ENCODE peak calls at places on chromosomes 16 and 17, in four cellular contexts. Z is GM12878, F is WTC11, M is HepG2. A is an unnamed sample.

GRCh38 chr17:32158870-32159585 is 16.7 kb downstream of the RHOT1 start:
- DNase-seq in Z (no peak), F (no peak), M (no peak), A (no peak)

GRCh38 chr16:17964196-17964595 is 372.3 kb downstream of the NPIPA8 start:
- DNase-seq in Z (no peak), F (no peak), M (no peak), A (no peak)

GRCh38 chr17:20612635-20613034 is 33.1 kb downstream of the CDRT15L2 start:
- DNase-seq in Z (no peak), F (no peak), M (no peak), A (no peak)

GRCh38 chr17:14299261-14300093 is 1.4 kb upstream of the HS3ST3B1 start:
- DNase-seq in Z (no peak), F (peak), M (peak), A (peak)

GRCh38 chr16:84378099-84378498 is 9.8 kb downstream of the ATP2C2 start:
- DNase-seq in Z (no peak), F (no peak), M (no peak), A (no peak)

GRCh38 chr17:4162775-4163498 is 19.9 kb downstream of the CYB5D2 start:
- DNase-seq in Z (no peak), F (no peak), M (no peak), A (no peak)

GRCh38 chr16:67910162-67910561 is 17.1 kb downstream of the PSKH1 start:
- DNase-seq in Z (no peak), F (no peak), M (no peak), A (no peak)

GRCh38 chr17:10151667-10152496 is 46.5 kb downstream of the GAS7 start:
- DNase-seq in Z (no peak), F (no peak), M (no peak), A (no peak)

GRCh38 chr17:376936-377863 is 24.6 kb upstream of the RPH3AL start:
- DNase-seq in Z (no peak), F (no peak), M (no peak), A (no peak)

GRCh38 chr17:6233856-6234255 is 163.7 kb downstream of the WSCD1 start:
- DNase-seq in Z (no peak), F (no peak), M (no peak), A (no peak)

GRCh38 chr16:65538945-65539344 is 417.1 kb upstream of the CDH11 start:
- DNase-seq in Z (no peak), F (no peak), M (no peak), A (no peak)

GRCh38 chr17:80516533-80516932 is 28.1 kb upstream of the RPTOR start:
- DNase-seq in Z (no peak), F (no peak), M (no peak), A (no peak)

GRCh38 chr17:22512997-22513538 is 820.7 kb downstream of the KCNJ18 start:
- DNase-seq in Z (no peak), F (no peak), M (no peak), A (peak)

DNA sequence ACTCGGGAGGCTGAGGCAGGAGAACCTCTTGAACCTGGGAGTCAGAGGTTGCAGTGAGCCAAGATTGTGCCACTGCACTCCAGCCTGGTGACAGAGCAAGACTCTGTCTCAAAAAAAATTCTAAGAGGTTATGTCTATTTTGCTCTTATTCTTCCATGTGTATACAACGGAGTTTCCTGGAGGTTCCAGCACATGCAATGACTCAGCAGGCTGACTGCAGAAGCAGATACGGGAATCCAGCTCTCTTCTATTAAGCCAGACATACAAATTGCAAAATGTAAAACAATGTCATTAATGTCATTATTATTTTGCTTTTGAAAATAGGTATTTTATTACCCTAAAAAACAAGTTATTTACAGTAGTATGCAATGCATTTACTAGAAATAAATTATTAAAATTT is 18.4 kb downstream of the MIEF2 start:
- DNase-seq in Z (no peak), F (no peak), M (no peak), A (no peak)
- TF ChIP-seq TCF7 in Z (no peak), F (no peak), M (no peak), A (no peak)

DNA sequence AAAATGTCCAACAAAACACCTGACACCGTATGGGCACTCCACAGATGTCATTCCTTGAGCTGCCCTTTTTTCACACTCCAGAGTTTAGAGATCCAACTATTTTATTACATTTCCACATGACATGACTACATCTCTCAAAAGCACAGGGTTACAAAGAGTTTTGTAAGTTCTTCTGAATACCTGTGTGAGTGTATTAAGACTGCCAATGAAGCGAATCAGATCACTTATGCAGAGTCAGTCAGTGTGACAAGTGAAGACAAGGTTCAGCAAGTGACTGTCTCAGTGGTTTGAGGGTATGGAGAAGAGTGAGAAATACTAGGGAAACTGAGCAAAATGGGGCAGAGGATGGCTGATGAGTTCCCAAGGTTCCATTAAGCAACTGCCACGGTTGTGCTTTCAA is 8.4 kb downstream of the SDR42E1 start:
- DNase-seq in Z (no peak), F (no peak), M (no peak), A (no peak)
- TF ChIP-seq SP1 in Z (no peak), F (no peak), M (no peak), A (no peak)

DNA sequence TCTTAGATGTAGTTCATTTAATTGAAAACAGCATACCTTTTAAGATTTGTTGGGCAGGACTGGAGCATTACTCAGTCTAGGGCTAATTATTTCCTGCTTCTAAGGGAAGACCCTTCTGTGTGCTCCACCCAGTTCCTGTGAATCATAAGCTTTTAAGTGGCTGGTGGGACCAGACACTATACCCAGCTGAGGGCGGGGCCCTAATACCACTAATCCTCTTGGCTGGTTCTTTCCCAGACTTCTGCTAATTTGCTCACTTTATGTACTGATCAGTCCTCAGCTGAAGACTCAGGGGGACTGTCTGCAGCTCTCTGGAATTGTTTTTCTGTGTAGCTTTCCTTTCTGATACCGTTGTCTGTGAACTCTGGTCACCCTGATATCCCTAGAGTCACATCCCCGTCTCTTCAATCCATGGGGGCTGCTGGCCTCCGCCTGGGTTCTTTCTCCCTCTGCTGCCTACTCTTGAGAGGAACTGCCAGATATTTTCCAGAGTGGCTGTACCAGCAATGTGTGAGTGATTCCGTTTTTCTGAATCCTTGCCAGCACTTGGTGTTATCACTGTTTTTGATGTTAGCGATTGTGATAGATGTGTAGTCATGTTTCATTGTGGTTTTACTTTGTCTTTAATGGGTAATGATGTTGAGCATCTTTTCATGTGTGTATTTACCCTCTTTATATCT is 35.1 kb downstream of the MFSD11 start:
- DNase-seq in Z (no peak), F (no peak), M (peak), A (no peak)
- TF ChIP-seq TCF7 in Z (no peak), F (no peak), M (no peak), A (no peak)

DNA sequence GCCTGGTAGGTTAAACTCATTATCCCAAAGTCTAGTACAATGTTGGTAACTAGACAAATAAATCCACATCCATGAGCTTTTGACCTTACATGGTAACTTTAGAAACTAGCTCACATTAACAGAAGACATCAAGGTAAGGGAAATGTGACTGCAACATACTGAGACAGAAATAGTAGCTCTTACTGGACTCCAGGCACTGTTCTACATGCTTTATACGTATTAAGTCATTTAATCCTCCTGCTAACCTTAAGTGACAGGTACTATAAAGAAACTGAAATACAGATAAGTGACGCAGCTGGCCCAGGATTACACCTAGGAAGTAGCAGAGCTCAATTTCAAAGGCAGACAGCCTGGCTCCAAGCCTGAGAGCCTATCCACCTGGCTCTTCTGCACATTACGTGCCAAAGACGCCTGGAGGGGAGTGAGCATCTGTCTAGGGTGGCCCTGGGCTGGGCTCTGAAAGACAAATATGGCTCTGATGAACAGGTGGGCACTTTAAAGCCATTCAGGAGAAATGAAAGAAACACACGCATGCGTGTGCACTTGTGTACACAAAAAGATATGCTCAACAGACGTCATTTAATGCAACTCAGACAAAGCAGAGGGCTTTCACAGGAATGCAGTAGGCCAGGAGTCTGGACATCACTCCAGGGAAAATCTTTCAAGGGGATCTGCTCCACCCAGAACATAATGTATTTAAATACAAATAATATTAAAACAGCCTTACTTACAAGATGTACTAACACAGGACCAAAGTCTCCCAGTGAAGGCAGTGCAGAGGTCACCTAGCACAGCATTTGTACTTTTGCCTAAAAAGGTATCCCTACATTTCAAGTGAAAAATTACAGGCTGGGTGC is 4.4 kb downstream of the ZC3H7A start:
- DNase-seq in Z (no peak), F (no peak), M (peak), A (no peak)
- TF ChIP-seq SP1 in Z (no peak), F (no peak), M (no peak), A (no peak)

DNA sequence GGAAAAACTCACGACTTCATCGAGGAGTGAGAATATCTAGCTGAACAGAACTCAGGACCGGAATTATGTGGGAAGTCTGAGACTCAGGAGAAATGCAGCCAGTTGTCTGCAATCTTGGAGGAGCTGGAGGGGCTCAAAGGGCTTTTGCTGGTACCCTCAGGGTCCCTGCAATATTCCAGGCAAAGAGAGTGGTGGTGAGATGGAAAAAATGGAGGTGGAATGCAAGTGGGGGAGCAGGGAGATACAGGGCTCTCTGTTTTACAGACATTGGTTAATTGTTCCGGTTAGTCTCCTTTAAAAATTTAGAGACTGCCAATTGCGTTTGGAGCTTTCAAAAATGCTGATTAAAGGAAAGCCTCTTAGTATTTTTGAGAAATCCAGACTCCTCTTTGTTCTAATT is 18.2 kb upstream of the HP start:
- DNase-seq in Z (no peak), F (no peak), M (no peak), A (no peak)
- TF ChIP-seq TCF7 in Z (no peak), F (no peak), M (no peak), A (no peak)